ENCODE peak calls at places on chromosomes 1 and 21, in seven cellular contexts. C is Caco-2, P is adrenal gland, O is A549, G is AG10803, A is fibroblast of villous mesenchyme, M is stomach. T is an unnamed sample.

GRCh38 chr1:29162476-29163138 is 19.1 kb downstream of the SRSF4 start:
- DNase-seq in P (peak), G (peak), O (no peak), C (no peak), M (no peak), A (peak), T (no peak)

GRCh38 chr1:170559166-170559565 is 27.2 kb downstream of the GORAB start:
- DNase-seq in O (no peak), M (no peak), P (no peak), A (no peak), C (no peak), G (no peak), T (no peak)

GRCh38 chr1:58815680-58816071 is 31.8 kb upstream of the JUN start:
- DNase-seq in G (no peak), M (no peak), A (no peak), O (peak), P (peak), C (peak), T (peak)

GRCh38 chr21:41848971-41849580 is 30.1 kb downstream of the PRDM15 start:
- DNase-seq in G (no peak), M (no peak), C (no peak), P (no peak), O (no peak), A (no peak), T (no peak)

GRCh38 chr1:156420209-156421061 is 51.4 kb downstream of the RHBG start:
- DNase-seq in G (no peak), P (no peak), C (no peak), O (no peak), M (no peak), A (no peak), T (no peak)

GRCh38 chr1:171251741-171252300 is 3.5 kb downstream of the FMO1 start:
- DNase-seq in M (no peak), O (peak), A (peak), C (peak), P (no peak), G (no peak), T (peak)

GRCh38 chr1:33711511-33711910 is 152.4 kb upstream of the HMGB4 start:
- DNase-seq in C (no peak), G (no peak), O (no peak), M (no peak), P (no peak), A (no peak), T (no peak)

GRCh38 chr1:167991546-167991945 is 54.7 kb upstream of the MPC2 start:
- DNase-seq in O (no peak), P (no peak), C (no peak), A (no peak), M (no peak), G (no peak), T (no peak)

GRCh38 chr1:41416552-41417334 is 55.5 kb downstream of the FOXO6 start:
- DNase-seq in P (peak), O (peak), C (peak), A (peak), M (peak), G (peak), T (peak)

GRCh38 chr21:45403825-45404725 is 890 bp upstream of the COL18A1 start:
- DNase-seq in P (peak), G (peak), O (no peak), M (no peak), C (no peak), A (peak), T (no peak)

GRCh38 chr1:75125161-75125681 is 9.0 kb upstream of the LHX8 start:
- DNase-seq in P (no peak), G (no peak), C (no peak), A (no peak), M (no peak), O (no peak), T (no peak)

GRCh38 chr1:231971397-231972233 is 345.0 kb downstream of the DISC1 start:
- DNase-seq in C (no peak), G (no peak), P (no peak), O (no peak), A (peak), M (no peak), T (peak)

GRCh38 chr1:62286778-62287224 is 32.4 kb downstream of the KANK4 start:
- DNase-seq in O (no peak), G (no peak), M (no peak), P (no peak), C (peak), A (no peak), T (no peak)

GRCh38 chr21:20802631-20803260 is 195.5 kb upstream of the NCAM2 start:
- DNase-seq in C (no peak), G (no peak), M (no peak), A (no peak), O (no peak), P (no peak), T (no peak)

GRCh38 chr1:26361605-26362122 is 7.7 kb upstream of the CRYBG2 start:
- DNase-seq in A (no peak), C (no peak), M (no peak), G (no peak), O (no peak), P (no peak), T (no peak)

GRCh38 chr1:118914379-118915161 is 73.6 kb downstream of the TBX15 start:
- DNase-seq in G (no peak), O (peak), A (no peak), P (no peak), C (no peak), M (no peak), T (no peak)

GRCh38 chr1:225882699-225883615 is 777 bp upstream of the TMEM63A start:
- DNase-seq in G (peak), M (peak), C (no peak), A (peak), P (peak), O (peak), T (no peak)

GRCh38 chr21:32371913-32372314 is 20.9 kb downstream of the URB1 start:
- DNase-seq in P (peak), G (peak), A (peak), C (no peak), O (no peak), M (peak), T (peak)

GRCh38 chr1:219782929-219783328 is 145.4 kb downstream of the SLC30A10 start:
- DNase-seq in C (no peak), M (no peak), G (no peak), O (no peak), A (no peak), P (no peak), T (no peak)

GRCh38 chr1:205351984-205352713 is 4.6 kb downstream of the KLHDC8A start:
- DNase-seq in O (no peak), P (no peak), A (peak), G (no peak), C (no peak), M (peak), T (no peak)

GRCh38 chr21:42263591-42264131 is 44.7 kb downstream of the ABCG1 start:
- DNase-seq in A (peak), P (peak), O (no peak), M (no peak), G (no peak), C (no peak), T (no peak)

GRCh38 chr1:243316366-243316989 is 60.6 kb downstream of the SDCCAG8 start:
- DNase-seq in P (no peak), M (no peak), C (no peak), O (no peak), A (no peak), G (no peak), T (no peak)

GRCh38 chr1:211928222-211928856 is 97.8 kb upstream of the LPGAT1 start:
- DNase-seq in P (no peak), A (peak), O (no peak), G (no peak), C (peak), M (peak), T (peak)

GRCh38 chr1:113217447-113218208 is 144.6 kb downstream of the LRIG2 start:
- DNase-seq in A (no peak), O (no peak), C (peak), P (peak), M (no peak), G (no peak), T (no peak)

GRCh38 chr1:84073266-84073665 is 70.8 kb upstream of the PRKACB start:
- DNase-seq in C (no peak), G (peak), P (no peak), A (peak), M (no peak), O (no peak), T (peak)

GRCh38 chr1:214525535-214526019 is 25.8 kb downstream of the PTPN14 start:
- DNase-seq in O (no peak), G (peak), C (no peak), P (no peak), M (no peak), A (peak), T (no peak)

GRCh38 chr1:100414693-100415092 is 62.4 kb downstream of the CDC14A start:
- DNase-seq in O (no peak), P (no peak), G (no peak), C (no peak), A (no peak), M (no peak), T (no peak)

GRCh38 chr1:64043328-64043727 is 160.1 kb upstream of the UBE2U start:
- DNase-seq in O (no peak), G (peak), P (no peak), M (no peak), A (no peak), C (no peak), T (peak)

GRCh38 chr1:3924871-3925655 is 25.0 kb upstream of the C1orf174 start:
- DNase-seq in C (no peak), O (peak), G (no peak), P (no peak), M (no peak), A (no peak), T (no peak)

GRCh38 chr1:39076127-39076798 is 50.1 kb downstream of the NDUFS5 start:
- DNase-seq in O (no peak), M (peak), G (peak), C (no peak), A (peak), P (peak), T (peak)

DNA sequence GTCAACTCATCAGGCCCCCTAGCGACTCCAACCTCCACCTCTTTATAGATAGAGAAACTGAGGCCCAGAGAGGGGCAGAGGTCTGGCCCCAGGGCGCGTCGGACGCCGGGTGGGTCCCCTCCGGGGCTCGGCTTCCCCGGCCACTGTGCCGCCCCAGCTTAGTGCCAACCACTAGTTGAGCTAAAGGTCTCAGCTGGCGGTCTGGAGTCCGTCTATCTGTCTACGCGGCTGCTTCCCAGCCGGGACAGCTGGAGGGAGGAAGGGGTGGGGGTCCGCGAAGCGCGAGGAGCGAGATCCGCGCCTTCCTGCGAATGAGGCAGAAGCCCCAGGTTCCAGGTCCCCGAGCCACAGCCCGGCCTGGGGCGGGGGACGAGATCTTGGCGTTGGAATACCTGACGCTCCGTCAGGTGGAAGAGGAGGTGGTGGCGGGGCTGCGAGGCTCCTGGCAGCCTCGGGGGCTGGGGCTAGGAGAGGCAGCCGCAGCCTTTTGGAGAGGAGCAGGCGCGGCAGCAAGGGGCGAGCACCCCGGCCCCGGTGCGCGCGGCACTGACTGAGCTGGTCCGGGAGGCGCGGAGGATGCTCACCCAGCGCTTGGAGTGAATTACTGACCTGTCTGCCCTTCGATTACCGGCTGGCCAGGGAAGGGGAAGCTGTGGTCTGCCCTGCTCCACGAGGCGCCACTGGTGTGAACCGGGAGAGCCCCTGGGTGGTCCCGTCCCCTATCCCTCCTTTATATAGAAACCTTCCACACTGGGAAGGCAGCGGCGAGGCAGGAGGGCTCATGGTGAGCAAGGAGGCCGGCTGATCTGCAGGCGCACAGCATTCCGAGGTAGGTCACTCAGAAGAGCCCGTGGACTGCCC is 948 bp downstream of the PODN start:
- DNase-seq in G (no peak), O (no peak), M (no peak), C (no peak), P (no peak), A (peak), T (no peak)
- TF ChIP-seq CTCF in G (peak), O (no peak), M (no peak), C (no peak), P (no peak), A (no peak), T (peak)

GRCh38 chr1:163171826-163172225 is 30.9 kb downstream of the RGS5 start:
- DNase-seq in A (no peak), G (no peak), O (no peak), M (no peak), C (no peak), P (no peak), T (peak)

GRCh38 chr1:163174524-163175437 is 27.9 kb downstream of the RGS5 start:
- DNase-seq in A (peak), P (peak), G (peak), C (peak), M (peak), O (peak), T (peak)

GRCh38 chr1:163173121-163173520 is 29.6 kb downstream of the RGS5 start:
- DNase-seq in O (no peak), P (no peak), C (no peak), A (no peak), M (no peak), G (no peak), T (no peak)

GRCh38 chr1:163170975-163171676 is 31.6 kb downstream of the RGS5 start:
- DNase-seq in C (no peak), M (no peak), P (no peak), A (no peak), O (peak), G (peak), T (peak)

GRCh38 chr1:163172596-163172995 is 30.1 kb downstream of the RGS5 start:
- DNase-seq in P (no peak), A (peak), O (no peak), C (no peak), M (no peak), G (no peak), T (no peak)
- H3K4me3 ChIP-seq in P (no peak), A (no peak), O (no peak), C (no peak), M (no peak), G (no peak), T (no peak)

DNA sequence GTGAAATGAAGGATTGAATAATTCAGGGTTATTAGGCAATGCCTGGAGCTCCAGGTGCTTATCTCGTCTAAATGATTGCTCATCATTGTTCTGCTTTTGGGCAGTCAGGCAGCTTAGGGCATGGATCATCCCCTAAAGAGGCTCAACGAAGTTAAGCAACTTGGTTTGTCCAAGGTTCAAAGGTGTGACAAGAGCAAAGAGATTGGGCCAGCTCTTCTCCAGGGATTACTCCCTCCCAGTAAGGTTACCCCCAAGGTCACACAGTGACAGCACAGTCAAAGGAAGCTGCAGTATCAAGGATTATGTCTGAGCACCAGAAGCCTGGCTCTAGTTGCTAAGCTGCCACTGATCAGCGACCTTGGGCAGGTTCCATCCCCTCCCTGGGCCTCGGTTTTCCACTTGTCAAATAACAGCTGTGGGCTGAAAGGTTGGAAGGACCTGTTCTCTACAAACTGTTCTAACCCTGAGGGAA is 6.8 kb downstream of the ETNK2 start:
- DNase-seq in C (peak), P (no peak), G (no peak), A (no peak), O (no peak), M (no peak), T (no peak)
- TF ChIP-seq CTCF in C (no peak), P (no peak), G (no peak), A (no peak), O (no peak), M (no peak), T (no peak)

GRCh38 chr1:21508580-21509350 is 458 bp upstream of the ALPL start:
- DNase-seq in A (peak), G (peak), C (peak), M (peak), P (peak), O (peak), T (no peak)
- H3K4me3 ChIP-seq in A (peak), G (peak), C (peak), M (peak), P (peak), O (peak), T (peak)